ENCODE peak calls at places on chromosomes 6 and 20, in eight cellular contexts. One of them, this sample, is unnamed.

GRCh38 chr6:166381733-166382499 is 824 bp downstream of the MPC1 start:
- DNase-seq in H54: peak
- DNase-seq in stimulated activated CD8-positive, alpha-beta memory T cell treated with anti-CD3 and anti-CD28 coated beads, Interleukin-7, amount 100 ng/mL, for 1 hour: peak
- DNase-seq in psoas muscle: peak
- DNase-seq in OCI-M1: peak
- DNase-seq in tibial artery: peak
- DNase-seq in NCI-H748 treated with DMSO at 0.1 percent for 48 hours: peak
- DNase-seq in kidney glomerular epithelial cell: peak
- DNase-seq in this sample: peak

GRCh38 chr20:25036331-25036936 is 21.5 kb downstream of the ACSS1 start:
- DNase-seq in tibial artery: peak
- DNase-seq in OCI-M1: no peak
- DNase-seq in stimulated activated CD8-positive, alpha-beta memory T cell treated with anti-CD3 and anti-CD28 coated beads, Interleukin-7, amount 100 ng/mL, for 1 hour: no peak
- DNase-seq in kidney glomerular epithelial cell: no peak
- DNase-seq in NCI-H748 treated with DMSO at 0.1 percent for 48 hours: no peak
- DNase-seq in H54: no peak
- DNase-seq in psoas muscle: no peak
- DNase-seq in this sample: no peak

GRCh38 chr6:35468980-35469710 is 944 bp downstream of the RPL10A start:
- DNase-seq in H54: no peak
- DNase-seq in NCI-H748 treated with DMSO at 0.1 percent for 48 hours: no peak
- DNase-seq in kidney glomerular epithelial cell: no peak
- DNase-seq in psoas muscle: no peak
- DNase-seq in stimulated activated CD8-positive, alpha-beta memory T cell treated with anti-CD3 and anti-CD28 coated beads, Interleukin-7, amount 100 ng/mL, for 1 hour: no peak
- DNase-seq in tibial artery: no peak
- DNase-seq in OCI-M1: no peak
- DNase-seq in this sample: peak

GRCh38 chr20:45470939-45471338 is 1.4 kb downstream of the WFDC2 start:
- DNase-seq in stimulated activated CD8-positive, alpha-beta memory T cell treated with anti-CD3 and anti-CD28 coated beads, Interleukin-7, amount 100 ng/mL, for 1 hour: no peak
- DNase-seq in kidney glomerular epithelial cell: no peak
- DNase-seq in psoas muscle: no peak
- DNase-seq in OCI-M1: peak
- DNase-seq in NCI-H748 treated with DMSO at 0.1 percent for 48 hours: no peak
- DNase-seq in tibial artery: no peak
- DNase-seq in H54: no peak
- DNase-seq in this sample: no peak

GRCh38 chr6:166583230-166583629 is 3.2 kb downstream of the RAMACL start:
- DNase-seq in kidney glomerular epithelial cell: no peak
- DNase-seq in stimulated activated CD8-positive, alpha-beta memory T cell treated with anti-CD3 and anti-CD28 coated beads, Interleukin-7, amount 100 ng/mL, for 1 hour: no peak
- DNase-seq in H54: no peak
- DNase-seq in psoas muscle: no peak
- DNase-seq in tibial artery: no peak
- DNase-seq in NCI-H748 treated with DMSO at 0.1 percent for 48 hours: no peak
- DNase-seq in OCI-M1: no peak
- DNase-seq in this sample: no peak

GRCh38 chr6:38730136-38730862 is 15.2 kb downstream of the DNAH8 start:
- DNase-seq in H54: no peak
- DNase-seq in kidney glomerular epithelial cell: no peak
- DNase-seq in tibial artery: no peak
- DNase-seq in OCI-M1: no peak
- DNase-seq in NCI-H748 treated with DMSO at 0.1 percent for 48 hours: no peak
- DNase-seq in psoas muscle: no peak
- DNase-seq in stimulated activated CD8-positive, alpha-beta memory T cell treated with anti-CD3 and anti-CD28 coated beads, Interleukin-7, amount 100 ng/mL, for 1 hour: no peak
- DNase-seq in this sample: no peak

GRCh38 chr6:110378552-110378951 is 20.4 kb upstream of the METTL24 start:
- DNase-seq in stimulated activated CD8-positive, alpha-beta memory T cell treated with anti-CD3 and anti-CD28 coated beads, Interleukin-7, amount 100 ng/mL, for 1 hour: no peak
- DNase-seq in OCI-M1: no peak
- DNase-seq in H54: no peak
- DNase-seq in NCI-H748 treated with DMSO at 0.1 percent for 48 hours: no peak
- DNase-seq in psoas muscle: no peak
- DNase-seq in tibial artery: no peak
- DNase-seq in kidney glomerular epithelial cell: no peak
- DNase-seq in this sample: no peak

GRCh38 chr20:25083141-25083772 is 1.3 kb upstream of the VSX1 start:
- DNase-seq in kidney glomerular epithelial cell: no peak
- DNase-seq in stimulated activated CD8-positive, alpha-beta memory T cell treated with anti-CD3 and anti-CD28 coated beads, Interleukin-7, amount 100 ng/mL, for 1 hour: no peak
- DNase-seq in psoas muscle: peak
- DNase-seq in tibial artery: no peak
- DNase-seq in NCI-H748 treated with DMSO at 0.1 percent for 48 hours: no peak
- DNase-seq in H54: no peak
- DNase-seq in OCI-M1: no peak
- DNase-seq in this sample: no peak

GRCh38 chr20:8161262-8162071 is 29.4 kb downstream of the PLCB1 start:
- DNase-seq in OCI-M1: no peak
- DNase-seq in kidney glomerular epithelial cell: no peak
- DNase-seq in stimulated activated CD8-positive, alpha-beta memory T cell treated with anti-CD3 and anti-CD28 coated beads, Interleukin-7, amount 100 ng/mL, for 1 hour: no peak
- DNase-seq in H54: no peak
- DNase-seq in tibial artery: no peak
- DNase-seq in psoas muscle: no peak
- DNase-seq in NCI-H748 treated with DMSO at 0.1 percent for 48 hours: peak
- DNase-seq in this sample: no peak

GRCh38 chr6:109790131-109790530 is 99.0 kb downstream of the FIG4 start:
- DNase-seq in NCI-H748 treated with DMSO at 0.1 percent for 48 hours: no peak
- DNase-seq in stimulated activated CD8-positive, alpha-beta memory T cell treated with anti-CD3 and anti-CD28 coated beads, Interleukin-7, amount 100 ng/mL, for 1 hour: no peak
- DNase-seq in kidney glomerular epithelial cell: peak
- DNase-seq in H54: no peak
- DNase-seq in psoas muscle: no peak
- DNase-seq in tibial artery: no peak
- DNase-seq in OCI-M1: no peak
- DNase-seq in this sample: no peak

GRCh38 chr6:108561742-108562502 is 1.2 kb downstream of the FOXO3 start:
- DNase-seq in H54: no peak
- DNase-seq in OCI-M1: peak
- DNase-seq in tibial artery: peak
- DNase-seq in kidney glomerular epithelial cell: no peak
- DNase-seq in NCI-H748 treated with DMSO at 0.1 percent for 48 hours: peak
- DNase-seq in psoas muscle: peak
- DNase-seq in stimulated activated CD8-positive, alpha-beta memory T cell treated with anti-CD3 and anti-CD28 coated beads, Interleukin-7, amount 100 ng/mL, for 1 hour: no peak
- DNase-seq in this sample: peak

GRCh38 chr6:64104051-64104450 is 468.4 kb downstream of the PHF3 start:
- DNase-seq in kidney glomerular epithelial cell: no peak
- DNase-seq in OCI-M1: no peak
- DNase-seq in H54: no peak
- DNase-seq in stimulated activated CD8-positive, alpha-beta memory T cell treated with anti-CD3 and anti-CD28 coated beads, Interleukin-7, amount 100 ng/mL, for 1 hour: no peak
- DNase-seq in psoas muscle: no peak
- DNase-seq in tibial artery: no peak
- DNase-seq in NCI-H748 treated with DMSO at 0.1 percent for 48 hours: no peak
- DNase-seq in this sample: no peak

GRCh38 chr6:131182991-131183425 is 47.7 kb downstream of the AKAP7 start:
- DNase-seq in tibial artery: no peak
- DNase-seq in H54: no peak
- DNase-seq in OCI-M1: peak
- DNase-seq in NCI-H748 treated with DMSO at 0.1 percent for 48 hours: no peak
- DNase-seq in kidney glomerular epithelial cell: peak
- DNase-seq in stimulated activated CD8-positive, alpha-beta memory T cell treated with anti-CD3 and anti-CD28 coated beads, Interleukin-7, amount 100 ng/mL, for 1 hour: no peak
- DNase-seq in psoas muscle: no peak
- DNase-seq in this sample: no peak

GRCh38 chr6:168171673-168172352 is 92.8 kb upstream of the FRMD1 start:
- DNase-seq in NCI-H748 treated with DMSO at 0.1 percent for 48 hours: no peak
- DNase-seq in OCI-M1: no peak
- DNase-seq in tibial artery: no peak
- DNase-seq in psoas muscle: no peak
- DNase-seq in kidney glomerular epithelial cell: no peak
- DNase-seq in H54: no peak
- DNase-seq in stimulated activated CD8-positive, alpha-beta memory T cell treated with anti-CD3 and anti-CD28 coated beads, Interleukin-7, amount 100 ng/mL, for 1 hour: no peak
- DNase-seq in this sample: no peak

GRCh38 chr6:5997420-5998093 is 9.2 kb downstream of the NRN1 start:
- DNase-seq in kidney glomerular epithelial cell: no peak
- DNase-seq in OCI-M1: peak
- DNase-seq in tibial artery: no peak
- DNase-seq in NCI-H748 treated with DMSO at 0.1 percent for 48 hours: no peak
- DNase-seq in psoas muscle: peak
- DNase-seq in stimulated activated CD8-positive, alpha-beta memory T cell treated with anti-CD3 and anti-CD28 coated beads, Interleukin-7, amount 100 ng/mL, for 1 hour: no peak
- DNase-seq in H54: no peak
- DNase-seq in this sample: peak